ENCODE peak calls at places on chromosome 6, in nine cellular contexts. U, Y, K, X, Z, W, S, V and H are unnamed samples.

GRCh38 chr6:6737666-6738065 is 149.1 kb downstream of the LY86 start:
- DNase-seq in U (no peak), Y (no peak), K (no peak), X (no peak), Z (no peak), W (no peak), S (no peak), V (no peak), H (no peak)

GRCh38 chr6:95784019-95784418 is 206.7 kb downstream of the MANEA start:
- DNase-seq in U (no peak), Y (no peak), K (no peak), X (no peak), Z (no peak), W (no peak), S (no peak), V (no peak), H (no peak)

GRCh38 chr6:11534561-11534960 is 3.0 kb upstream of the TMEM170B start:
- DNase-seq in U (no peak), Y (no peak), K (no peak), X (no peak), Z (no peak), W (no peak), S (no peak), V (no peak), H (no peak)

GRCh38 chr6:69138173-69138572 is 503.1 kb downstream of the ADGRB3 start:
- DNase-seq in U (no peak), Y (no peak), K (no peak), X (peak), Z (no peak), W (no peak), S (no peak), V (no peak), H (no peak)

GRCh38 chr6:142821860-142822259 is 123.1 kb downstream of the HIVEP2 start:
- DNase-seq in U (no peak), Y (no peak), K (no peak), X (no peak), Z (no peak), W (peak), S (no peak), V (no peak), H (no peak)

GRCh38 chr6:166570929-166571699 is 15.4 kb downstream of the RAMACL start:
- DNase-seq in U (no peak), Y (no peak), K (no peak), X (no peak), Z (no peak), W (no peak), S (no peak), V (no peak), H (no peak)

GRCh38 chr6:158049055-158050028 is 67.7 kb downstream of the SYNJ2 start:
- DNase-seq in U (no peak), Y (no peak), K (peak), X (no peak), Z (peak), W (no peak), S (no peak), V (peak), H (no peak)

GRCh38 chr6:132483779-132484679 is 28.9 kb downstream of the STX7 start:
- DNase-seq in U (peak), Y (peak), K (peak), X (peak), Z (peak), W (peak), S (peak), V (no peak), H (peak)

GRCh38 chr6:165178056-165178455 is 131.3 kb downstream of the C6orf118 start:
- DNase-seq in U (no peak), Y (no peak), K (peak), X (peak), Z (peak), W (peak), S (no peak), V (no peak), H (no peak)

GRCh38 chr6:109411034-109411433 is 28.8 kb upstream of the CD164 start:
- DNase-seq in U (no peak), Y (no peak), K (peak), X (no peak), Z (peak), W (no peak), S (no peak), V (no peak), H (no peak)

GRCh38 chr6:162014069-162014811 is 713.3 kb downstream of the PRKN start:
- DNase-seq in U (no peak), Y (no peak), K (no peak), X (no peak), Z (no peak), W (no peak), S (no peak), V (no peak), H (no peak)

GRCh38 chr6:80143312-80143960 is 37.0 kb downstream of the BCKDHB start:
- DNase-seq in U (peak), Y (peak), K (peak), X (peak), Z (peak), W (peak), S (peak), V (peak), H (no peak)

GRCh38 chr6:56708810-56709597 is 66.3 kb upstream of the DST start:
- DNase-seq in U (peak), Y (no peak), K (peak), X (peak), Z (peak), W (peak), S (no peak), V (no peak), H (peak)

GRCh38 chr6:92906385-92906784 is 513.0 kb downstream of the EPHA7 start:
- DNase-seq in U (no peak), Y (no peak), K (no peak), X (no peak), Z (no peak), W (no peak), S (no peak), V (no peak), H (no peak)

GRCh38 chr6:132224943-132225342 is 176.3 kb downstream of the MOXD1 start:
- DNase-seq in U (no peak), Y (no peak), K (no peak), X (no peak), Z (no peak), W (no peak), S (no peak), V (no peak), H (no peak)

GRCh38 chr6:25743868-25744267 is 10.7 kb upstream of the SLC17A4 start:
- DNase-seq in U (no peak), Y (no peak), K (no peak), X (no peak), Z (no peak), W (no peak), S (no peak), V (no peak), H (no peak)

GRCh38 chr6:27161946-27162603 is 85.4 kb upstream of the PRSS16 start:
- DNase-seq in U (peak), Y (peak), K (peak), X (peak), Z (peak), W (peak), S (no peak), V (no peak), H (peak)

GRCh38 chr6:99790679-99791078 is 184.0 kb downstream of the PRDM13 start:
- DNase-seq in U (peak), Y (no peak), K (no peak), X (no peak), Z (peak), W (peak), S (no peak), V (no peak), H (no peak)

GRCh38 chr6:149248688-149249369 is 68.7 kb upstream of the TAB2 start:
- DNase-seq in U (no peak), Y (peak), K (peak), X (no peak), Z (peak), W (no peak), S (no peak), V (no peak), H (no peak)

GRCh38 chr6:144659202-144659731 is 374.1 kb downstream of the UTRN start:
- DNase-seq in U (peak), Y (peak), K (no peak), X (peak), Z (no peak), W (peak), S (peak), V (no peak), H (peak)

GRCh38 chr6:27758471-27758870 is 153.7 kb downstream of the OR2B2 start:
- DNase-seq in U (no peak), Y (no peak), K (no peak), X (no peak), Z (no peak), W (no peak), S (no peak), V (no peak), H (no peak)

GRCh38 chr6:166488701-166489100 is 97.8 kb downstream of the RAMACL start:
- DNase-seq in U (no peak), Y (no peak), K (no peak), X (no peak), Z (no peak), W (no peak), S (no peak), V (peak), H (no peak)

GRCh38 chr6:139262519-139263300 is 29.1 kb downstream of the TXLNB start:
- DNase-seq in U (no peak), Y (no peak), K (peak), X (peak), Z (no peak), W (no peak), S (no peak), V (no peak), H (peak)

GRCh38 chr6:168064226-168064807 is 14.7 kb downstream of the FRMD1 start:
- DNase-seq in U (no peak), Y (no peak), K (no peak), X (no peak), Z (no peak), W (no peak), S (no peak), V (no peak), H (no peak)

GRCh38 chr6:168063431-168063830 is 15.6 kb downstream of the FRMD1 start:
- DNase-seq in U (no peak), Y (no peak), K (no peak), X (no peak), Z (no peak), W (no peak), S (no peak), V (no peak), H (no peak)

GRCh38 chr6:168062346-168063289 is 16.4 kb downstream of the FRMD1 start:
- DNase-seq in U (no peak), Y (no peak), K (no peak), X (no peak), Z (no peak), W (no peak), S (no peak), V (no peak), H (no peak)

GRCh38 chr6:168070804-168071203 is 8.2 kb downstream of the FRMD1 start:
- DNase-seq in U (no peak), Y (no peak), K (no peak), X (no peak), Z (no peak), W (no peak), S (no peak), V (no peak), H (no peak)

GRCh38 chr6:168067081-168067480 is 11.9 kb downstream of the FRMD1 start:
- DNase-seq in U (no peak), Y (no peak), K (no peak), X (no peak), Z (no peak), W (no peak), S (no peak), V (no peak), H (no peak)
- TF ChIP-seq CTCF in U (no peak), Y (no peak), K (no peak), X (no peak), Z (no peak), W (no peak), S (no peak), V (no peak), H (no peak)

GRCh38 chr6:75070244-75070643 is 135.6 kb downstream of the COL12A1 start:
- DNase-seq in U (no peak), Y (no peak), K (no peak), X (no peak), Z (no peak), W (no peak), S (no peak), V (no peak), H (no peak)
- TF ChIP-seq CTCF in U (no peak), Y (no peak), K (no peak), X (no peak), Z (no peak), W (no peak), S (no peak), V (no peak), H (no peak)

GRCh38 chr6:16227048-16227562 is 11.3 kb upstream of the GMPR start:
- DNase-seq in U (no peak), Y (no peak), K (no peak), X (no peak), Z (no peak), W (no peak), S (no peak), V (no peak), H (no peak)

GRCh38 chr6:16229710-16230109 is 8.7 kb upstream of the GMPR start:
- DNase-seq in U (peak), Y (no peak), K (no peak), X (peak), Z (no peak), W (peak), S (no peak), V (no peak), H (no peak)

GRCh38 chr6:16228043-16228442 is 10.3 kb upstream of the GMPR start:
- DNase-seq in U (no peak), Y (no peak), K (no peak), X (no peak), Z (no peak), W (no peak), S (no peak), V (no peak), H (no peak)

GRCh38 chr6:16227605-16228004 is 10.8 kb upstream of the GMPR start:
- DNase-seq in U (no peak), Y (no peak), K (no peak), X (no peak), Z (no peak), W (no peak), S (no peak), V (no peak), H (no peak)

DNA sequence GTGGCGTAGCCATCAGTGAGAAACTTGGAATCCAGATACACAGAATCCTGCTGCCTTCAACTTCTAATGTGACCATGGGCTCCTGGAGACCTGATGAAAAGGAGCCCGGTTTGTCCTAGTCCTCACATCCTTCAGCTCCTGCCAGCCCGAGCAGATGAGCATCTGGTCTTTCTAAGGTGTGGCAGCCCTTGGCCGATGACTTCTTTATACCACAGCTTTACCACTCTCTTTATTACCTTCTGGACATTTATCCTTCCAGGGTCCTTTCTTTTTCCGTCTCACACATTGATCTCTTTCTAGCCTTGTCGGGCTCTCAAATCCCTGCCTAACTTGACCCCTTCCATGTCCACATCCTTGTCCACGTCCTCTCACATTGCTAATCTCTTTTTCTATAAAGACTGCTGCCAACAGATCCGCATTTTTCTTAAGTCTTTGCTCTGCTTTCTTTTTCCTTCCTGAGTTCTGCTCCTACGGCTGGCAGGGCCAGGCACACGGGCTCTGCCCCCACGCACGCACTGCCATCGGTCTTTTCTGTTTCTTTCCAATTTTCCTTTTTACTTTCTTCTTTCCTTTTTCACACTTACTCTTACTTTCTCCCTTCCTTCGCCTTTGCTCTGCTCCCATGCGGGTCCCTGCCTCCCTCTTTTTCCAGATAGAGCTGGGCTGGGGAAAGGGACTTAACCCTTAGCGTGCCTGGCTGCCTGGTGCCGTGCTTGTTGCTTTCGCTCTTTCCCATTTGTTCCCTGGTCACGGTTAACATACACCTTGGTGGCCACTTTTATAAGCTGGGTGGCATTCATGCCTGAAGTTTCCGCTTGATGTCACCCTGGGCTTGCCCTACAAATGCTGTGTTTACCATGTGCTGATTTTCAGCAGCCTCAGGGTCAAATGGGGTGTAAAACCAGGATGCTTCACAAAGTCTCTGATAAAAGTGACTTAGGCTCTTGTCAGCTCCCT is 9.4 kb upstream of the GMPR start:
- DNase-seq in U (no peak), Y (no peak), K (no peak), X (no peak), Z (no peak), W (peak), S (no peak), V (no peak), H (no peak)
- TF ChIP-seq CTCF in U (no peak), Y (no peak), K (no peak), X (no peak), Z (peak), W (no peak), S (no peak), V (no peak), H (no peak)

GRCh38 chr6:97978855-97979271 is 695.8 kb upstream of the MMS22L start:
- DNase-seq in U (no peak), Y (no peak), K (peak), X (no peak), Z (peak), W (no peak), S (no peak), V (no peak), H (no peak)
- TF ChIP-seq CTCF in U (no peak), Y (no peak), K (peak), X (no peak), Z (peak), W (no peak), S (no peak), V (no peak), H (no peak)

DNA sequence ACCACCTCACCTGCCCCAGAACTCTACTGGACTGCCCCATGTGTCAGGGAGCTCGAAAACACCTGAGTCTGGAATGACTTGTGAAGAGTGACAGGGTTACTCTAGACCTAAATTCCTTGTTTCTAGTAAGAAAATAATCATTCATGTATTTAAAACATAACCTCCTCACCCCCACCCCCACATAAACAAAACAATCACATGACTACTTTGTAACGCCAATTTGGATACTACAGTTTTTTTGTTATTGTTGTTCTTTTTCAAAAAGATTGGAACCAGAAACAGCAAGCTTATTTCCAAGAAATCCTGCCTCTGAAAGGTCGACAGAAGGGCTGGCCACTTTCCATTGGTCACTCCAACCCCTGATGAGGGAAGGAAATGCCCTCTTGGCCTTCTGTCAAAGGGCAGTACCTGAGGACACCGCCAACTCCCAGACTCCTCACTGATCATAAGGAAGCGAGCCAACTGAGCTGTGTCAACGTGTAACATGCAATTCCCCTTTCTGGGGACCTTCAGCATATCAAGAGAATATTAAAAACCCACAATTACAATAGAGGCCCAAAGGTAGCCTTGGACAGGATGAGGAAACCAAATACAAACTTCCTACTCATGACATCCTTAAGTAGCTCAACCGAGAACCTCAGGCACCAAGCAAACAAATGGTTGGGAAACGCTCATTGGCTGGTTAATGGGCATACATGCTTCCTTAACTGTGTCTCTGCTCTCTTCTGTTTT is 2.6 kb downstream of the MCUR1 start:
- DNase-seq in U (no peak), Y (no peak), K (no peak), X (no peak), Z (no peak), W (no peak), S (peak), V (no peak), H (no peak)
- TF ChIP-seq CTCF in U (no peak), Y (no peak), K (no peak), X (no peak), Z (no peak), W (no peak), S (no peak), V (no peak), H (no peak)

GRCh38 chr6:4564746-4565145 is 211.5 kb upstream of the CDYL start:
- DNase-seq in U (no peak), Y (no peak), K (no peak), X (peak), Z (no peak), W (peak), S (no peak), V (no peak), H (no peak)

GRCh38 chr6:4561078-4561435 is 215.1 kb upstream of the CDYL start:
- DNase-seq in U (no peak), Y (no peak), K (no peak), X (no peak), Z (no peak), W (no peak), S (no peak), V (no peak), H (no peak)

GRCh38 chr6:4561773-4562172 is 214.4 kb upstream of the CDYL start:
- DNase-seq in U (no peak), Y (no peak), K (no peak), X (no peak), Z (no peak), W (no peak), S (no peak), V (no peak), H (no peak)

GRCh38 chr6:4565301-4566250 is 210.6 kb upstream of the CDYL start:
- DNase-seq in U (no peak), Y (no peak), K (no peak), X (no peak), Z (no peak), W (no peak), S (no peak), V (no peak), H (no peak)

DNA sequence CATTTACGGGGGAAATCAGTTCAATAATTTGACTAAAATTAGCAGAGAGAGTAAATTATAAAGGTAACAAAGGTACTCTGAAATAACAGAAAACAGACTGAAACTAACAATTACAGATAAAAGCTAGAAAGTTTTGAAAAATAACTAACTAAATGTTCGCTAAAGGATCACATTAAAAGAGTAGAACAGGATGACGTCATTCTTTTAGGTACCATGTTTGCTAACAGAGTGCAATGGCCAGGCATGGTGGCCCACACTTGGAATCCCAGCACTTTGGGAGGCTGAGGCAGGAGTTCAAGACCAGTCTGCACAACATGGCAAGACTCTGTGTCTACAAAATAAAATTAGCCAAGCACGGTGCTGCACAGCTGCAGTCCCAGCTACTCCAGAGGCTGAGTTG is 212.3 kb upstream of the CDYL start:
- DNase-seq in U (no peak), Y (no peak), K (no peak), X (no peak), Z (no peak), W (no peak), S (no peak), V (no peak), H (no peak)
- TF ChIP-seq CTCF in U (no peak), Y (no peak), K (no peak), X (no peak), Z (no peak), W (no peak), S (no peak), V (no peak), H (no peak)

GRCh38 chr6:19477563-19477962 is 359.6 kb upstream of the ID4 start:
- DNase-seq in U (no peak), Y (peak), K (peak), X (no peak), Z (no peak), W (no peak), S (no peak), V (no peak), H (no peak)

GRCh38 chr6:19478273-19478672 is 358.9 kb upstream of the ID4 start:
- DNase-seq in U (no peak), Y (no peak), K (no peak), X (no peak), Z (no peak), W (no peak), S (no peak), V (no peak), H (no peak)

GRCh38 chr6:19472168-19472567 is 365.0 kb upstream of the ID4 start:
- DNase-seq in U (peak), Y (peak), K (peak), X (peak), Z (peak), W (peak), S (no peak), V (no peak), H (no peak)

GRCh38 chr6:19470333-19470732 is 366.8 kb upstream of the ID4 start:
- DNase-seq in U (no peak), Y (no peak), K (no peak), X (no peak), Z (no peak), W (no peak), S (no peak), V (no peak), H (no peak)

GRCh38 chr6:19472850-19473249 is 364.3 kb upstream of the ID4 start:
- DNase-seq in U (peak), Y (peak), K (peak), X (no peak), Z (peak), W (no peak), S (no peak), V (no peak), H (no peak)
- TF ChIP-seq CTCF in U (peak), Y (peak), K (peak), X (peak), Z (peak), W (peak), S (no peak), V (no peak), H (no peak)

GRCh38 chr6:147382945-147383554 is 125.4 kb upstream of the SAMD5 start:
- DNase-seq in U (peak), Y (no peak), K (peak), X (peak), Z (peak), W (peak), S (no peak), V (no peak), H (no peak)
- TF ChIP-seq CTCF in U (peak), Y (peak), K (peak), X (no peak), Z (peak), W (peak), S (peak), V (no peak), H (no peak)